ENCODE peak calls at places on chromosome 1, in five cellular contexts. One of them, this sample, is unnamed.

GRCh38 chr1:110053557-110054428 is 16.7 kb downstream of the ALX3 start:
- DNase-seq in NCI-H510A treated with DMSO at 0.1 percent for 48 hours: peak
- DNase-seq in Daoy: peak
- DNase-seq in posterior vena cava: no peak
- DNase-seq in NCI-H2029: peak
- DNase-seq in this sample: no peak

GRCh38 chr1:111812306-111812705 is 56.6 kb downstream of the DDX20 start:
- DNase-seq in NCI-H510A treated with DMSO at 0.1 percent for 48 hours: no peak
- DNase-seq in Daoy: no peak
- DNase-seq in posterior vena cava: no peak
- DNase-seq in NCI-H2029: no peak
- DNase-seq in this sample: no peak

GRCh38 chr1:178908358-178908757 is 37.5 kb upstream of the ANGPTL1 start:
- DNase-seq in NCI-H510A treated with DMSO at 0.1 percent for 48 hours: no peak
- DNase-seq in Daoy: no peak
- DNase-seq in posterior vena cava: no peak
- DNase-seq in NCI-H2029: no peak
- DNase-seq in this sample: no peak

GRCh38 chr1:203127672-203128611 is at the start of gene ADORA1:
- DNase-seq in NCI-H510A treated with DMSO at 0.1 percent for 48 hours: peak
- DNase-seq in Daoy: peak
- DNase-seq in posterior vena cava: peak
- DNase-seq in NCI-H2029: peak
- DNase-seq in this sample: no peak

GRCh38 chr1:31822766-31823165 is 6.9 kb upstream of the SPOCD1 start:
- DNase-seq in NCI-H510A treated with DMSO at 0.1 percent for 48 hours: no peak
- DNase-seq in Daoy: no peak
- DNase-seq in posterior vena cava: no peak
- DNase-seq in NCI-H2029: no peak
- DNase-seq in this sample: no peak

GRCh38 chr1:245512980-245513578 is 358.3 kb downstream of the KIF26B start:
- DNase-seq in NCI-H510A treated with DMSO at 0.1 percent for 48 hours: no peak
- DNase-seq in Daoy: peak
- DNase-seq in posterior vena cava: no peak
- DNase-seq in NCI-H2029: peak
- DNase-seq in this sample: no peak

GRCh38 chr1:232950919-232951579 is 638 bp downstream of the NTPCR start:
- DNase-seq in NCI-H510A treated with DMSO at 0.1 percent for 48 hours: peak
- DNase-seq in Daoy: peak
- DNase-seq in posterior vena cava: no peak
- DNase-seq in NCI-H2029: no peak
- DNase-seq in this sample: no peak

GRCh38 chr1:55894521-55894920 is 679.4 kb upstream of the USP24 start:
- DNase-seq in NCI-H510A treated with DMSO at 0.1 percent for 48 hours: no peak
- DNase-seq in Daoy: no peak
- DNase-seq in posterior vena cava: no peak
- DNase-seq in NCI-H2029: no peak
- DNase-seq in this sample: no peak

GRCh38 chr1:173603056-173603591 is at the start of gene SLC9C2:
- DNase-seq in NCI-H510A treated with DMSO at 0.1 percent for 48 hours: no peak
- DNase-seq in Daoy: peak
- DNase-seq in posterior vena cava: no peak
- DNase-seq in NCI-H2029: no peak
- DNase-seq in this sample: no peak

GRCh38 chr1:60145746-60146145 is 72.2 kb upstream of the C1orf87 start:
- DNase-seq in NCI-H510A treated with DMSO at 0.1 percent for 48 hours: no peak
- DNase-seq in Daoy: no peak
- DNase-seq in posterior vena cava: no peak
- DNase-seq in NCI-H2029: no peak
- DNase-seq in this sample: no peak

GRCh38 chr1:46083579-46083978 is 48.9 kb downstream of the PIK3R3 start:
- DNase-seq in NCI-H510A treated with DMSO at 0.1 percent for 48 hours: no peak
- DNase-seq in Daoy: no peak
- DNase-seq in posterior vena cava: no peak
- DNase-seq in NCI-H2029: no peak
- DNase-seq in this sample: no peak

GRCh38 chr1:203589201-203589600 is 37.4 kb upstream of the ATP2B4 start:
- DNase-seq in NCI-H510A treated with DMSO at 0.1 percent for 48 hours: no peak
- DNase-seq in Daoy: peak
- DNase-seq in posterior vena cava: no peak
- DNase-seq in NCI-H2029: no peak
- DNase-seq in this sample: no peak

GRCh38 chr1:156291226-156292061 is 4.0 kb downstream of the GLMP start:
- DNase-seq in NCI-H510A treated with DMSO at 0.1 percent for 48 hours: peak
- DNase-seq in Daoy: peak
- DNase-seq in posterior vena cava: peak
- DNase-seq in NCI-H2029: peak
- DNase-seq in this sample: no peak

GRCh38 chr1:181161170-181161870 is 72.8 kb downstream of the IER5 start:
- DNase-seq in NCI-H510A treated with DMSO at 0.1 percent for 48 hours: no peak
- DNase-seq in Daoy: no peak
- DNase-seq in posterior vena cava: no peak
- DNase-seq in NCI-H2029: no peak
- DNase-seq in this sample: no peak

GRCh38 chr1:44784094-44785026 is 3.6 kb downstream of the BEST4 start:
- DNase-seq in NCI-H510A treated with DMSO at 0.1 percent for 48 hours: no peak
- DNase-seq in Daoy: no peak
- DNase-seq in posterior vena cava: peak
- DNase-seq in NCI-H2029: no peak
- DNase-seq in this sample: no peak

GRCh38 chr1:48439380-48439779 is 32.6 kb downstream of the SPATA6 start:
- DNase-seq in NCI-H510A treated with DMSO at 0.1 percent for 48 hours: no peak
- DNase-seq in Daoy: no peak
- DNase-seq in posterior vena cava: no peak
- DNase-seq in NCI-H2029: no peak
- DNase-seq in this sample: no peak

GRCh38 chr1:208004851-208005250 is 93.9 kb upstream of the CD34 start:
- DNase-seq in NCI-H510A treated with DMSO at 0.1 percent for 48 hours: no peak
- DNase-seq in Daoy: no peak
- DNase-seq in posterior vena cava: no peak
- DNase-seq in NCI-H2029: no peak
- DNase-seq in this sample: no peak

GRCh38 chr1:26094076-26094669 is 17.5 kb upstream of the PDIK1L start:
- DNase-seq in NCI-H510A treated with DMSO at 0.1 percent for 48 hours: no peak
- DNase-seq in Daoy: no peak
- DNase-seq in posterior vena cava: no peak
- DNase-seq in NCI-H2029: no peak
- DNase-seq in this sample: no peak